ENCODE peak calls at places on chromosomes 6 and 20, in four cellular contexts. Z is fibroblast of pulmonary artery; M is ovary; W is CD8-positive, alpha-beta T cell. A is an unnamed sample.

GRCh38 chr6:132084811-132085509 is 133.8 kb upstream of the CCN2 start:
- DNase-seq in Z (peak; percentile 95), M (no peak), W (no peak), A (no peak)

GRCh38 chr6:117440558-117441525 is 15.1 kb upstream of the ROS1 start:
- DNase-seq in Z (peak; percentile 72), M (no peak), W (no peak), A (no peak)

GRCh38 chr20:57653546-57653900 is 33.3 kb upstream of the ZBP1 start:
- DNase-seq in Z (no peak), M (no peak), W (no peak), A (no peak)

GRCh38 chr20:19407731-19408130 is 195.3 kb downstream of the SLC24A3 start:
- DNase-seq in Z (no peak), M (no peak), W (no peak), A (no peak)

GRCh38 chr6:135268263-135268662 is 87.2 kb downstream of the MYB start:
- DNase-seq in Z (no peak), M (no peak), W (no peak), A (no peak)

GRCh38 chr6:72246926-72247325 is 360.6 kb downstream of the RIMS1 start:
- DNase-seq in Z (no peak), M (no peak), W (no peak), A (no peak)

GRCh38 chr20:41317536-41318270 is at the start of gene ZHX3:
- DNase-seq in Z (peak; percentile 97), M (peak; percentile 97), W (peak; percentile 93), A (peak; percentile 94)

GRCh38 chr6:123127807-123128206 is 131.8 kb downstream of the CLVS2 start:
- DNase-seq in Z (no peak), M (no peak), W (no peak), A (no peak)

GRCh38 chr6:163457637-163458561 is 43.4 kb downstream of the QKI start:
- DNase-seq in Z (peak; percentile 93), M (no peak), W (no peak), A (no peak)

GRCh38 chr6:88473622-88474021 is 307.5 kb upstream of the CNR1 start:
- DNase-seq in Z (no peak), M (no peak), W (no peak), A (no peak)

GRCh38 chr6:151229401-151230276 is 10.1 kb upstream of the AKAP12 start:
- DNase-seq in Z (no peak), M (no peak), W (no peak), A (no peak)

GRCh38 chr6:53728570-53729194 is 63.1 kb upstream of the KLHL31 start:
- DNase-seq in Z (peak; percentile 59), M (peak; percentile 28), W (peak; percentile 9), A (peak; percentile 72)

GRCh38 chr6:169961772-169962561 is 210.5 kb downstream of the ERMARD start:
- DNase-seq in Z (no peak), M (peak; percentile 47), W (no peak), A (no peak)

GRCh38 chr6:79525272-79526100 is 11.7 kb downstream of the LCA5 start:
- DNase-seq in Z (peak; percentile 76), M (peak; percentile 36), W (no peak), A (no peak)

GRCh38 chr6:7911345-7911725 is 747 bp upstream of the TXNDC5 start:
- DNase-seq in Z (no peak), M (no peak), W (no peak), A (no peak)

GRCh38 chr20:54355631-54356280 is 119.6 kb upstream of the DOK5 start:
- DNase-seq in Z (peak; percentile 33), M (no peak), W (no peak), A (no peak)

GRCh38 chr6:32226434-32226833 is 2.6 kb upstream of the NOTCH4 start:
- DNase-seq in Z (no peak), M (no peak), W (no peak), A (no peak)

GRCh38 chr6:129490551-129491245 is 219.3 kb downstream of the ARHGAP18 start:
- DNase-seq in Z (peak; percentile 97), M (no peak), W (peak; percentile 6), A (peak; percentile 82)

GRCh38 chr20:41428285-41428684 is 61.7 kb upstream of the EMILIN3 start:
- DNase-seq in Z (peak; percentile 45), M (no peak), W (no peak), A (peak; percentile 62)

GRCh38 chr6:134537146-134537555 is 219.2 kb upstream of the SGK1 start:
- DNase-seq in Z (peak; percentile 70), M (no peak), W (no peak), A (no peak)

GRCh38 chr6:134882426-134883038 is 67.4 kb downstream of the ALDH8A1 start:
- DNase-seq in Z (peak; percentile 93), M (peak; percentile 48), W (peak; percentile 9), A (peak; percentile 57)

GRCh38 chr20:64119301-64119680 is 11.9 kb upstream of the NPBWR2 start:
- DNase-seq in Z (no peak), M (no peak), W (no peak), A (no peak)

GRCh38 chr6:30556964-30557682 is at the start of gene PRR3:
- DNase-seq in Z (peak; percentile 90), M (peak; percentile 86), W (no peak), A (peak; percentile 90)

GRCh38 chr20:25686081-25687077 is 10.3 kb downstream of the ZNF337 start:
- DNase-seq in Z (no peak), M (no peak), W (no peak), A (peak; percentile 82)

GRCh38 chr20:20731945-20732296 is 19.5 kb upstream of the RALGAPA2 start:
- DNase-seq in Z (peak; percentile 61), M (no peak), W (no peak), A (no peak)

GRCh38 chr20:4135385-4136077 is 120.2 kb upstream of the RNF24 start:
- DNase-seq in Z (peak; percentile 98), M (peak; percentile 29), W (no peak), A (no peak)

GRCh38 chr6:43951756-43952675 is 175.2 kb downstream of the MRPL14 start:
- DNase-seq in Z (no peak), M (no peak), W (no peak), A (no peak)

GRCh38 chr20:20364747-20365558 is 3.0 kb upstream of the INSM1 start:
- DNase-seq in Z (no peak), M (no peak), W (no peak), A (no peak)

GRCh38 chr20:57589728-57590484 is 29.0 kb downstream of the PCK1 start:
- DNase-seq in Z (no peak), M (no peak), W (no peak), A (no peak)

GRCh38 chr20:58401123-58401639 is 12.2 kb downstream of the VAPB start:
- DNase-seq in Z (no peak), M (no peak), W (no peak), A (no peak)

GRCh38 chr6:42368156-42368555 is 83.6 kb downstream of the TRERF1 start:
- DNase-seq in Z (peak; percentile 21), M (no peak), W (no peak), A (no peak)

GRCh38 chr6:26363882-26364825 is 844 bp upstream of the BTN3A2 start:
- DNase-seq in Z (no peak), M (no peak), W (no peak), A (no peak)

GRCh38 chr6:26362836-26363220 is 2.2 kb upstream of the BTN3A2 start:
- DNase-seq in Z (no peak), M (no peak), W (no peak), A (no peak)

GRCh38 chr6:26362093-26362835 is 2.7 kb upstream of the BTN3A2 start:
- DNase-seq in Z (no peak), M (no peak), W (no peak), A (no peak)

GRCh38 chr6:26360451-26361416 is 4.3 kb upstream of the BTN3A2 start:
- DNase-seq in Z (no peak), M (no peak), W (no peak), A (peak; percentile 96)

DNA sequence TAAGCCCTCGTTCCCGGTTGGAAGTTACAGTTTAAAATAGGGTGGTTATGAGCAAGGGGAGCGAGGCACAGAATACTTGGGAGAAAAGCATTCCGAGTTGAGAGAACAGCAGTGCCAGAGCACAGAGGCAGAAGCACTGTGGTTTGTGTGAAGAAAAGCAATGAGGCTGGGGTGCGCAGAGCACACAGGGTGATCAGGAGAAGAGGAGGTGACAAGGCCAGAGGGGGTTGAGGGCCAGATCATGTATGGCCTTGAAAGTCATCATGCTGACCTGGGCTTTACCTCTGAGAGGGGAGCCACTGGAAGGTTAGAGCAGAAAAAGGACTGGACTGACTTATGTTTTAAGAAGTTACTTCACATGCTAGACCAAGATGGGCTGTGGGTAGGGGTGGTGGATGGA is 3.5 kb upstream of the BTN3A2 start:
- DNase-seq in Z (no peak), M (no peak), W (no peak), A (no peak)
- H3K4me3 ChIP-seq in Z (no peak overlapping the region), M (no peak overlapping the region), W (no peak overlapping the region), A (peak overlapping the region; percentile 11)

DNA sequence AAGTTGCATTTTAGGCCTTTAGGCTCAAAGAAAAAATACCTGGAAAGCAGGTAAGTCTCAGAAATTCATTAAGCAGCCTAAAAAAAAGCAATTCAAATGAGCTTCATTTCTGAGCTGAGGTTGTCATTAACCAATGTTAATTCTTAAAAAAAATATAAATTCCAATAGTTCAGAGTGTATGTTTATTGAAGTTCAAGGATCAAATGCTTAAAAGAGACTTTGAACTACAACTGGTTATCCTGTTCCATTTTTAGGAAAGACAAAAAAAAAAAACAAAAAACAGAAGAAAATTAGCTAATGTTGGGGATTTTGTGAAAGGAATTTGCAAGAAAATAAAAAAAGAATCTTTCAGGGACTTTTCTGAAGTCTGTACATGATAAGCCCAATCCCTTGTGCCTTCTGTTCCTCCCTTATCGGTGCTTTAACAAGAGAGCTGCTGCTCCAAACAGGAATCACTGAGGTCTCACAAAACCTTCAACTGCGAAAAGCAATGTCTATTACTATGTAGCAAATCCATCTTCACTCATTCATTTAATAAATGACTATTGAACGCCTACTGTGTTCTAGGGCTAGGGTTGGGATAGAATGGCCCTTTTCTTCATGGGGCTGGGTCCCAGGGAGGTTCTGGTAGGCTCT is 90.3 kb downstream of the FOXF2 start:
- DNase-seq in Z (no peak), M (no peak), W (no peak), A (no peak)
- H3K4me3 ChIP-seq in Z (no peak overlapping the region), M (no peak overlapping the region), W (no peak overlapping the region), A (no peak overlapping the region)

GRCh38 chr6:20215310-20215709 is 3.0 kb upstream of the MBOAT1 start:
- DNase-seq in Z (no peak), M (no peak), W (no peak), A (no peak)

GRCh38 chr6:20212392-20213111 is at the start of gene MBOAT1:
- DNase-seq in Z (peak; percentile 92), M (peak; percentile 89), W (peak; percentile 22), A (peak; percentile 76)

GRCh38 chr6:20211037-20211940 is 980 bp downstream of the MBOAT1 start:
- DNase-seq in Z (peak; percentile 10), M (no peak), W (no peak), A (no peak)

GRCh38 chr6:20211941-20212391 is 303 bp downstream of the MBOAT1 start:
- DNase-seq in Z (peak; percentile 47), M (no peak), W (no peak), A (no peak)

DNA sequence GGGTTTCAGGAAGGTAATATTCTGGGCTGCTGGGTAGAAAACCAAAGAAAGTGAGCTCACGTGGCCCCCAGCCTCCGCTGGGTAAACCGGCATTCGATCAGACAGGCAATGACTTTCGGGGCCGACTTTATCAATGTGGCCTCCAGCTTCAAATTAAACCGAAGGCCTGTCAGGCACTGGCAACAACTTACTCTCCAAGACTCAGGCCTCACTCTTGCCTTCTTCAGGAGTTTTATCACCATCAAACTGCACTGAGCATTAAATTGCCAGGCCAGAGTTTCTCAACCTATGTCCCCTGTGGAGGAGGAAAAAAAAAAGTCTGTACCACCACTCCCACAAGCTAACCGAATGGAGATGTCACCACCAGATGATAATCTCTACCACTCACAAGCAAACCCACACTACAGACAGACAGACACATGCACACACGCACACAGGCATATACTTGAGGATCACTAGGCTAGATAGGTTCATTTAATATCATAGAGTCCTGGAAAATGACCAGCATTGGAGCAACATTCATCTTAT is 1.1 kb upstream of the MBOAT1 start:
- DNase-seq in Z (peak; percentile 6), M (no peak), W (no peak), A (peak; percentile 58)
- H3K4me3 ChIP-seq in Z (peak overlapping the region; percentile 78), M (peak overlapping the region; percentile 94), W (peak overlapping the region; percentile 62), A (peak overlapping the region; percentile 72)

GRCh38 chr6:121847806-121848522 is 412.5 kb downstream of the GJA1 start:
- DNase-seq in Z (no peak), M (no peak), W (no peak), A (no peak)
- H3K4me3 ChIP-seq in Z (no peak overlapping the region), M (no peak overlapping the region), W (no peak overlapping the region), A (no peak overlapping the region)